ENCODE peak calls at places on chromosomes 7 and 10, in ten cellular contexts. One of them, this sample, is unnamed.

GRCh38 chr10:69838853-69839252 is 37.1 kb downstream of the COL13A1 start:
- DNase-seq in GM23338: peak
- DNase-seq in A673: no peak
- DNase-seq in spleen: no peak
- DNase-seq in CD4-positive, alpha-beta T cell: no peak
- DNase-seq in Panc1: no peak
- DNase-seq in neuronal stem cell: no peak
- DNase-seq in left ventricle myocardium inferior: no peak
- DNase-seq in AG04450: no peak
- DNase-seq in stomach: no peak
- DNase-seq in this sample: no peak

GRCh38 chr10:71880425-71881306 is 29.6 kb upstream of the PSAP start:
- DNase-seq in CD4-positive, alpha-beta T cell: no peak
- DNase-seq in A673: no peak
- DNase-seq in spleen: no peak
- DNase-seq in Panc1: no peak
- DNase-seq in left ventricle myocardium inferior: peak
- DNase-seq in GM23338: no peak
- DNase-seq in stomach: no peak
- DNase-seq in AG04450: no peak
- DNase-seq in neuronal stem cell: no peak
- DNase-seq in this sample: no peak

GRCh38 chr10:125064681-125065492 is 95.5 kb downstream of the CTBP2 start:
- DNase-seq in left ventricle myocardium inferior: no peak
- DNase-seq in GM23338: peak
- DNase-seq in Panc1: no peak
- DNase-seq in AG04450: no peak
- DNase-seq in CD4-positive, alpha-beta T cell: no peak
- DNase-seq in stomach: no peak
- DNase-seq in A673: no peak
- DNase-seq in spleen: no peak
- DNase-seq in neuronal stem cell: no peak
- DNase-seq in this sample: no peak

GRCh38 chr10:8874972-8875371 is 820.5 kb downstream of the GATA3 start:
- DNase-seq in AG04450: no peak
- DNase-seq in stomach: no peak
- DNase-seq in neuronal stem cell: no peak
- DNase-seq in left ventricle myocardium inferior: no peak
- DNase-seq in GM23338: no peak
- DNase-seq in Panc1: no peak
- DNase-seq in spleen: no peak
- DNase-seq in CD4-positive, alpha-beta T cell: no peak
- DNase-seq in A673: no peak
- DNase-seq in this sample: no peak

GRCh38 chr10:26413375-26413774 is 24.8 kb upstream of the APBB1IP start:
- DNase-seq in A673: no peak
- DNase-seq in stomach: no peak
- DNase-seq in AG04450: no peak
- DNase-seq in spleen: no peak
- DNase-seq in left ventricle myocardium inferior: no peak
- DNase-seq in GM23338: no peak
- DNase-seq in CD4-positive, alpha-beta T cell: no peak
- DNase-seq in neuronal stem cell: no peak
- DNase-seq in Panc1: no peak
- DNase-seq in this sample: no peak

GRCh38 chr7:1458676-1459511 is at the start of gene MICALL2:
- DNase-seq in GM23338: no peak
- DNase-seq in stomach: peak
- DNase-seq in A673: peak
- DNase-seq in AG04450: peak
- DNase-seq in Panc1: no peak
- DNase-seq in CD4-positive, alpha-beta T cell: peak
- DNase-seq in neuronal stem cell: no peak
- DNase-seq in spleen: peak
- DNase-seq in left ventricle myocardium inferior: peak
- DNase-seq in this sample: peak

GRCh38 chr7:152424348-152425108 is 11.3 kb downstream of the KMT2C start:
- DNase-seq in left ventricle myocardium inferior: no peak
- DNase-seq in neuronal stem cell: no peak
- DNase-seq in stomach: no peak
- DNase-seq in A673: no peak
- DNase-seq in spleen: no peak
- DNase-seq in Panc1: no peak
- DNase-seq in AG04450: no peak
- DNase-seq in GM23338: no peak
- DNase-seq in CD4-positive, alpha-beta T cell: no peak
- DNase-seq in this sample: no peak

GRCh38 chr7:52135403-52135802 is 818.8 kb upstream of the COBL start:
- DNase-seq in neuronal stem cell: no peak
- DNase-seq in stomach: no peak
- DNase-seq in AG04450: no peak
- DNase-seq in A673: no peak
- DNase-seq in Panc1: no peak
- DNase-seq in GM23338: no peak
- DNase-seq in left ventricle myocardium inferior: no peak
- DNase-seq in spleen: no peak
- DNase-seq in CD4-positive, alpha-beta T cell: no peak
- DNase-seq in this sample: no peak

GRCh38 chr10:13503745-13504463 is 24.9 kb downstream of the BEND7 start:
- DNase-seq in stomach: no peak
- DNase-seq in AG04450: peak
- DNase-seq in neuronal stem cell: no peak
- DNase-seq in Panc1: no peak
- DNase-seq in GM23338: no peak
- DNase-seq in spleen: no peak
- DNase-seq in A673: peak
- DNase-seq in left ventricle myocardium inferior: no peak
- DNase-seq in CD4-positive, alpha-beta T cell: no peak
- DNase-seq in this sample: no peak

GRCh38 chr7:94182066-94182465 is 177.9 kb upstream of the BET1 start:
- DNase-seq in left ventricle myocardium inferior: no peak
- DNase-seq in stomach: no peak
- DNase-seq in spleen: no peak
- DNase-seq in Panc1: peak
- DNase-seq in A673: peak
- DNase-seq in neuronal stem cell: no peak
- DNase-seq in AG04450: peak
- DNase-seq in CD4-positive, alpha-beta T cell: no peak
- DNase-seq in GM23338: no peak
- DNase-seq in this sample: no peak

GRCh38 chr7:73353243-73353642 is 25.3 kb downstream of the FKBP6 start:
- DNase-seq in Panc1: no peak
- DNase-seq in A673: peak
- DNase-seq in GM23338: no peak
- DNase-seq in neuronal stem cell: no peak
- DNase-seq in spleen: no peak
- DNase-seq in left ventricle myocardium inferior: no peak
- DNase-seq in stomach: no peak
- DNase-seq in CD4-positive, alpha-beta T cell: no peak
- DNase-seq in AG04450: no peak
- DNase-seq in this sample: no peak

GRCh38 chr10:96401036-96401435 is 42.2 kb upstream of the OPALIN start:
- DNase-seq in neuronal stem cell: no peak
- DNase-seq in left ventricle myocardium inferior: no peak
- DNase-seq in spleen: no peak
- DNase-seq in AG04450: no peak
- DNase-seq in A673: peak
- DNase-seq in CD4-positive, alpha-beta T cell: no peak
- DNase-seq in Panc1: no peak
- DNase-seq in stomach: no peak
- DNase-seq in GM23338: no peak
- DNase-seq in this sample: no peak

GRCh38 chr10:80471715-80472233 is 17.7 kb downstream of the TSPAN14 start:
- DNase-seq in stomach: no peak
- DNase-seq in neuronal stem cell: no peak
- DNase-seq in CD4-positive, alpha-beta T cell: peak
- DNase-seq in spleen: no peak
- DNase-seq in GM23338: no peak
- DNase-seq in Panc1: no peak
- DNase-seq in A673: no peak
- DNase-seq in left ventricle myocardium inferior: no peak
- DNase-seq in AG04450: no peak
- DNase-seq in this sample: no peak
- H3K27ac ChIP-seq in stomach: peak
- H3K27ac ChIP-seq in neuronal stem cell: no peak
- H3K27ac ChIP-seq in CD4-positive, alpha-beta T cell: peak
- H3K27ac ChIP-seq in spleen: peak
- H3K27ac ChIP-seq in GM23338: no peak
- H3K27ac ChIP-seq in Panc1: no peak
- H3K27ac ChIP-seq in A673: peak
- H3K27ac ChIP-seq in left ventricle myocardium inferior: peak
- H3K27ac ChIP-seq in AG04450: peak
- H3K27ac ChIP-seq in this sample: peak

GRCh38 chr7:38335123-38335489 is 61.7 kb upstream of the TARP start:
- DNase-seq in Panc1: no peak
- DNase-seq in neuronal stem cell: no peak
- DNase-seq in CD4-positive, alpha-beta T cell: no peak
- DNase-seq in left ventricle myocardium inferior: no peak
- DNase-seq in spleen: no peak
- DNase-seq in stomach: no peak
- DNase-seq in AG04450: no peak
- DNase-seq in A673: no peak
- DNase-seq in GM23338: no peak
- DNase-seq in this sample: no peak
- H3K27ac ChIP-seq in Panc1: no peak
- H3K27ac ChIP-seq in neuronal stem cell: no peak
- H3K27ac ChIP-seq in CD4-positive, alpha-beta T cell: peak
- H3K27ac ChIP-seq in left ventricle myocardium inferior: peak
- H3K27ac ChIP-seq in spleen: peak
- H3K27ac ChIP-seq in stomach: peak
- H3K27ac ChIP-seq in AG04450: no peak
- H3K27ac ChIP-seq in A673: no peak
- H3K27ac ChIP-seq in GM23338: peak
- H3K27ac ChIP-seq in this sample: no peak

DNA sequence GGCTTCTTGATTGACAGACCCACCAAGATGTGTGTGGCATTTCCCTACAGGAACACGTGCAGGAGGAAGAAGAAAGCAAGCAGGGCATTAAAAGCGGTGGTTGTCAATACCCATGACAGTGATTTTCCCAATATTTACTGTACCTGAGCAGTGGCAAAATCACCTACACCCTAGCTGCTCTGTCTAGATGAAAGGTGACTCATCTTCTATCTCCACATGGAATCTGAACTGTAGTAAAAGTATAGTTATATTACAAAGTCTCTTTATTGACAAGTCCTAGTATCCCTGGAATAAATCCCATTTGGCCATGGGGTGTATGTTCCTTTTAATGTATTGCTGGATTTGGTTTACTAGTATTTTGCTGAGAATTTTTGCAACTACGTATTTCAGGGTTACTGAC is 458.8 kb upstream of the SORCS1 start:
- DNase-seq in A673: no peak
- DNase-seq in AG04450: no peak
- DNase-seq in stomach: no peak
- DNase-seq in neuronal stem cell: no peak
- DNase-seq in spleen: no peak
- DNase-seq in Panc1: no peak
- DNase-seq in GM23338: no peak
- DNase-seq in CD4-positive, alpha-beta T cell: no peak
- DNase-seq in left ventricle myocardium inferior: no peak
- DNase-seq in this sample: no peak
- H3K27ac ChIP-seq in A673: no peak
- H3K27ac ChIP-seq in AG04450: no peak
- H3K27ac ChIP-seq in stomach: no peak
- H3K27ac ChIP-seq in neuronal stem cell: no peak
- H3K27ac ChIP-seq in spleen: no peak
- H3K27ac ChIP-seq in Panc1: no peak
- H3K27ac ChIP-seq in GM23338: no peak
- H3K27ac ChIP-seq in CD4-positive, alpha-beta T cell: no peak
- H3K27ac ChIP-seq in left ventricle myocardium inferior: no peak
- H3K27ac ChIP-seq in this sample: no peak

GRCh38 chr10:99280472-99280871 is 44.8 kb upstream of the HPSE2 start:
- DNase-seq in stomach: no peak
- DNase-seq in AG04450: no peak
- DNase-seq in Panc1: no peak
- DNase-seq in CD4-positive, alpha-beta T cell: no peak
- DNase-seq in A673: no peak
- DNase-seq in neuronal stem cell: no peak
- DNase-seq in GM23338: no peak
- DNase-seq in spleen: no peak
- DNase-seq in left ventricle myocardium inferior: no peak
- DNase-seq in this sample: no peak
- H3K27ac ChIP-seq in stomach: no peak
- H3K27ac ChIP-seq in AG04450: no peak
- H3K27ac ChIP-seq in Panc1: no peak
- H3K27ac ChIP-seq in CD4-positive, alpha-beta T cell: no peak
- H3K27ac ChIP-seq in A673: no peak
- H3K27ac ChIP-seq in neuronal stem cell: no peak
- H3K27ac ChIP-seq in GM23338: no peak
- H3K27ac ChIP-seq in spleen: no peak
- H3K27ac ChIP-seq in left ventricle myocardium inferior: no peak
- H3K27ac ChIP-seq in this sample: no peak

GRCh38 chr10:77459905-77460304 is 177.7 kb downstream of the KCNMA1 start:
- DNase-seq in neuronal stem cell: no peak
- DNase-seq in CD4-positive, alpha-beta T cell: no peak
- DNase-seq in GM23338: no peak
- DNase-seq in stomach: no peak
- DNase-seq in Panc1: no peak
- DNase-seq in left ventricle myocardium inferior: no peak
- DNase-seq in A673: no peak
- DNase-seq in AG04450: no peak
- DNase-seq in spleen: no peak
- DNase-seq in this sample: no peak
- H3K27ac ChIP-seq in neuronal stem cell: no peak
- H3K27ac ChIP-seq in CD4-positive, alpha-beta T cell: no peak
- H3K27ac ChIP-seq in GM23338: no peak
- H3K27ac ChIP-seq in stomach: no peak
- H3K27ac ChIP-seq in Panc1: no peak
- H3K27ac ChIP-seq in left ventricle myocardium inferior: no peak
- H3K27ac ChIP-seq in A673: no peak
- H3K27ac ChIP-seq in AG04450: no peak
- H3K27ac ChIP-seq in spleen: no peak
- H3K27ac ChIP-seq in this sample: no peak

DNA sequence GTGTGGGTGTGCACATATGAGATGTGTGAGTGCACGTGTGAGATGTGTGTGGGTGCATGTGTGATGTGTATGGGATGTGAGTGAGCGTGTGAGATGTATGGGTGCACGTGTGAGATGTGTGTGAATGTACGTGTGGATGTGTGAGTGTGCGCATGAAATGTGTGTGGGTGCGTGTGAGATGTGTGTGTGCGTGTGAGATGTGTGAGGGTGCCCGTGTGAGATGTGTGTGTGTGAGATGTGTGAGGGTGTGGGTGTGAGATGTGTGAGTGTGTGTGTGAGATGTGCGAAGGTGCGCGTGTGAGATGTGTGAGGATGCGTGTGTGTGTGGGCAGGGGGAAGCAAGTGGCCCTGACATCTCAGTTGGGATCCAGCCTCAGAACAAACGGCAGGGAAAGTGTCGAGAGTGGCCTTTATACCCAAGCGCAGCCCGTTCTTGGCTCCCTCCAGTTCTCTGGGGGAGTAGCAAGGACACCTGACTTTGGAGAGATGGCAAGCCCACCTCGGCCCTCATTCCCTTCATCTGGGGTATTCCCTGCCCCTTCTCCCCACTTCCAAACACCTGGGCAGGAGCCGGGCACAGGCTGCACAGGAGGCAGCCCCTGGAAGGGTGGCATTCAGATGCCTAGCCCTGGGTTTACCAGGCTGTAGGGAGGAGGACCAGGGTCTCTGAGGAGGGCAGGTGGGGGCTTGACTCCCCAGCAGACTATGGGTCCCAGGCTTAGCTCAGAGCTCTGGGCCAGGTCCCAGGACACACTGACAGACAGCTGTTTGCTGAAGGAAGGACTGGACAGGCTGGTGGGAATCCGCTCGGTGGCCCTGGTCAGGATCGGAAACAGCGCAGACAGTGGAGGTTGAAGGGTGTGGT is 31.6 kb downstream of the PPIF start:
- DNase-seq in GM23338: no peak
- DNase-seq in stomach: peak
- DNase-seq in AG04450: no peak
- DNase-seq in neuronal stem cell: no peak
- DNase-seq in spleen: peak
- DNase-seq in Panc1: no peak
- DNase-seq in A673: no peak
- DNase-seq in CD4-positive, alpha-beta T cell: no peak
- DNase-seq in left ventricle myocardium inferior: no peak
- DNase-seq in this sample: no peak
- H3K27ac ChIP-seq in GM23338: no peak
- H3K27ac ChIP-seq in stomach: peak
- H3K27ac ChIP-seq in AG04450: no peak
- H3K27ac ChIP-seq in neuronal stem cell: no peak
- H3K27ac ChIP-seq in spleen: peak
- H3K27ac ChIP-seq in Panc1: no peak
- H3K27ac ChIP-seq in A673: no peak
- H3K27ac ChIP-seq in CD4-positive, alpha-beta T cell: no peak
- H3K27ac ChIP-seq in left ventricle myocardium inferior: peak
- H3K27ac ChIP-seq in this sample: peak

This sample was measured in lung.